ENCODE peak calls at places on chromosomes 2 and 18, in ten cellular contexts. V, S, D, Z, F, U, T, K, G and E are unnamed samples.

GRCh38 chr18:45014047-45014501 is 333.4 kb downstream of the SETBP1 start:
- DNase-seq in U (peak), K (no peak), S (no peak), D (no peak), F (peak), V (no peak), T (no peak), Z (no peak), G (peak), E (peak)

GRCh38 chr2:16375351-16375750 is 290.3 kb downstream of the CYRIA start:
- DNase-seq in K (no peak), Z (no peak), G (no peak), S (no peak), D (no peak), F (no peak), U (no peak), T (no peak), V (no peak), E (no peak)

GRCh38 chr2:239790313-239790712 is 234.8 kb downstream of the NDUFA10 start:
- DNase-seq in F (no peak), V (no peak), T (no peak), D (no peak), U (no peak), K (no peak), Z (no peak), G (no peak), S (no peak), E (peak)

GRCh38 chr18:3323900-3324299 is 62.0 kb downstream of the MYL12B start:
- DNase-seq in G (no peak), K (no peak), V (no peak), F (peak), D (no peak), Z (no peak), U (no peak), T (no peak), S (no peak), E (no peak)

GRCh38 chr2:40488927-40489677 is 37.2 kb upstream of the SLC8A1 start:
- DNase-seq in T (no peak), G (no peak), F (peak), K (no peak), V (no peak), U (no peak), S (no peak), Z (no peak), D (peak), E (no peak)

GRCh38 chr18:3796434-3796833 is 346.5 kb downstream of the TGIF1 start:
- DNase-seq in D (no peak), T (no peak), V (no peak), G (no peak), K (no peak), Z (no peak), S (no peak), F (no peak), U (no peak), E (no peak)

GRCh38 chr18:52312321-52312720 is 27.7 kb upstream of the DCC start:
- DNase-seq in U (no peak), F (no peak), G (no peak), Z (no peak), S (no peak), T (no peak), V (no peak), D (no peak), K (no peak), E (no peak)

GRCh38 chr18:77133920-77134496 is 1.4 kb upstream of the MBP start:
- DNase-seq in S (no peak), T (no peak), K (no peak), F (no peak), U (no peak), Z (no peak), D (peak), G (no peak), V (no peak), E (no peak)

GRCh38 chr2:154698238-154698788 is at the start of gene KCNJ3:
- DNase-seq in G (no peak), Z (no peak), K (no peak), T (no peak), D (no peak), F (no peak), U (no peak), S (no peak), V (no peak), E (no peak)

GRCh38 chr2:16708173-16708572 is 42.5 kb upstream of the CYRIA start:
- DNase-seq in V (no peak), D (no peak), G (no peak), K (no peak), F (no peak), T (no peak), U (no peak), S (no peak), Z (no peak), E (no peak)

GRCh38 chr2:212052412-212053159 is 486.0 kb downstream of the ERBB4 start:
- DNase-seq in V (no peak), D (peak), K (no peak), G (no peak), S (no peak), Z (no peak), T (no peak), U (no peak), F (peak), E (no peak)